ENCODE peak calls at places on chromosomes 2 and 18, in ten cellular contexts. L is SJSA1, H is MG63, D is fibroblast of villous mesenchyme, M is NCI-H748 treated with DMSO at 0.1 percent for 48 hours, S is NCI-H2171, N is body of pancreas, Z is HuH-7.5, Q is amygdala, A is stromal cell of bone marrow. R is an unnamed sample.

GRCh38 chr2:26982102-26982742 is 11.8 kb downstream of the MAPRE3 start:
- DNase-seq in N (peak), D (no peak), Z (peak), Q (no peak), S (peak), M (peak), L (no peak), H (peak), A (no peak), R (peak)

GRCh38 chr2:46131-46470 is 204 bp downstream of the FAM110C start:
- DNase-seq in A (no peak), S (no peak), Z (no peak), M (no peak), N (no peak), D (no peak), H (no peak), Q (no peak), L (no peak), R (no peak)

GRCh38 chr2:234597576-234597861 is 100.6 kb upstream of the ARL4C start:
- DNase-seq in L (no peak), Z (no peak), H (no peak), D (no peak), N (no peak), M (no peak), S (no peak), Q (no peak), A (no peak), R (no peak)

GRCh38 chr2:212208467-212208866 is 330.1 kb downstream of the ERBB4 start:
- DNase-seq in L (no peak), Z (no peak), D (no peak), M (no peak), H (no peak), A (no peak), N (no peak), Q (no peak), S (no peak), R (no peak)

GRCh38 chr2:18309627-18310026 is 250.8 kb downstream of the RDH14 start:
- DNase-seq in N (no peak), H (no peak), D (no peak), A (no peak), S (no peak), L (no peak), Q (no peak), M (no peak), Z (no peak), R (no peak)

GRCh38 chr2:48978131-48978530 is 176.2 kb downstream of the FSHR start:
- DNase-seq in M (no peak), Q (no peak), Z (no peak), A (no peak), H (no peak), L (no peak), N (no peak), S (no peak), D (no peak), R (no peak)

GRCh38 chr2:166625670-166626069 is 131.6 kb upstream of the SCN7A start:
- DNase-seq in M (no peak), Z (no peak), N (no peak), Q (no peak), A (no peak), H (no peak), L (no peak), S (no peak), D (no peak), R (no peak)

GRCh38 chr2:80078290-80079036 is 226.1 kb downstream of the LRRTM1 start:
- DNase-seq in H (no peak), N (no peak), L (no peak), D (no peak), Q (no peak), M (no peak), A (no peak), Z (no peak), S (no peak), R (no peak)

GRCh38 chr2:230330206-230330605 is 3.2 kb downstream of the SP140L start:
- DNase-seq in A (no peak), H (no peak), Q (no peak), Z (no peak), M (no peak), N (no peak), L (no peak), D (no peak), S (no peak), R (no peak)

GRCh38 chr2:11389551-11390528 is 45.4 kb upstream of the ROCK2 start:
- DNase-seq in N (peak), Z (no peak), D (peak), S (no peak), M (no peak), Q (no peak), L (peak), A (no peak), H (peak), R (no peak)

GRCh38 chr2:38528008-38528442 is 74.7 kb downstream of the HNRNPLL start:
- DNase-seq in H (peak), A (peak), Q (no peak), N (no peak), L (peak), D (peak), Z (peak), S (peak), M (peak), R (peak)

GRCh38 chr2:164757934-164758695 is 83.5 kb downstream of the COBLL1 start:
- DNase-seq in Q (no peak), M (no peak), N (peak), L (no peak), Z (no peak), D (peak), A (peak), H (no peak), S (no peak), R (no peak)

GRCh38 chr2:44705356-44705755 is 236.1 kb upstream of the SIX3 start:
- DNase-seq in H (no peak), D (no peak), Z (no peak), S (no peak), Q (no peak), A (no peak), M (no peak), L (no peak), N (no peak), R (no peak)

GRCh38 chr2:198775737-198776136 is 682.0 kb downstream of the SATB2 start:
- DNase-seq in H (no peak), L (no peak), M (no peak), S (no peak), Z (no peak), Q (no peak), D (no peak), N (no peak), A (no peak), R (no peak)

GRCh38 chr2:134201559-134201958 is 52.3 kb upstream of the MGAT5 start:
- DNase-seq in Z (no peak), N (peak), D (no peak), A (no peak), H (no peak), S (no peak), Q (no peak), M (no peak), L (no peak), R (peak)

GRCh38 chr2:159146930-159147666 is 139.4 kb downstream of the WDSUB1 start:
- DNase-seq in D (no peak), N (peak), S (peak), M (no peak), A (no peak), Q (no peak), H (no peak), L (no peak), Z (no peak), R (peak)

GRCh38 chr2:4674007-4674406 is 970.6 kb downstream of the DCDC2C start:
- DNase-seq in D (no peak), S (peak), N (no peak), L (no peak), Z (no peak), M (no peak), H (no peak), Q (no peak), A (no peak), R (no peak)

GRCh38 chr2:133780099-133780996 is 212.1 kb upstream of the NCKAP5 start:
- DNase-seq in S (peak), A (peak), M (peak), D (peak), Q (no peak), N (peak), Z (peak), L (peak), H (peak), R (peak)

GRCh38 chr2:9240745-9241144 is 34.1 kb downstream of the ASAP2 start:
- DNase-seq in S (no peak), H (no peak), Z (no peak), A (no peak), D (peak), L (no peak), Q (no peak), M (no peak), N (no peak), R (no peak)

GRCh38 chr18:7170292-7170691 is 52.7 kb upstream of the LAMA1 start:
- DNase-seq in Q (no peak), D (no peak), M (no peak), N (no peak), Z (no peak), S (no peak), A (no peak), L (no peak), H (no peak), R (no peak)

GRCh38 chr2:3631161-3631850 is 26.7 kb upstream of the ALLC start:
- DNase-seq in N (no peak), D (no peak), Q (no peak), A (no peak), Z (no peak), H (no peak), S (no peak), L (peak), M (no peak), R (no peak)

GRCh38 chr2:201821080-201821479 is 14.7 kb downstream of the CDK15 start:
- DNase-seq in S (peak), D (no peak), H (no peak), L (no peak), Z (no peak), N (no peak), Q (no peak), A (no peak), M (no peak), R (no peak)

GRCh38 chr2:44742054-44742453 is 199.4 kb upstream of the SIX3 start:
- DNase-seq in S (no peak), A (no peak), L (no peak), Z (no peak), D (no peak), N (no peak), Q (no peak), M (no peak), H (no peak), R (no peak)

GRCh38 chr2:211516537-211516936 is 960.1 kb downstream of the CPS1 start:
- DNase-seq in N (no peak), Z (no peak), M (no peak), L (no peak), H (no peak), S (no peak), D (no peak), A (no peak), Q (no peak), R (no peak)

GRCh38 chr2:49687873-49688272 is 533.6 kb upstream of the FSHR start:
- DNase-seq in L (no peak), D (no peak), N (no peak), A (no peak), Z (no peak), H (no peak), S (peak), M (no peak), Q (no peak), R (no peak)

GRCh38 chr2:19870792-19871191 is 31.0 kb downstream of the TTC32 start:
- DNase-seq in Q (no peak), D (no peak), H (no peak), A (no peak), L (no peak), N (no peak), S (no peak), M (no peak), Z (no peak), R (no peak)

GRCh38 chr2:73716518-73717250 is 20.5 kb downstream of the TPRKB start:
- DNase-seq in Z (no peak), H (peak), M (no peak), S (no peak), N (peak), L (no peak), D (peak), Q (no peak), A (peak), R (no peak)

GRCh38 chr2:74041182-74041581 is 56.5 kb downstream of the TET3 start:
- DNase-seq in H (no peak), L (no peak), N (no peak), M (no peak), A (no peak), D (no peak), Z (no peak), S (no peak), Q (no peak), R (no peak)

GRCh38 chr2:8584174-8585066 is 97.4 kb upstream of the ID2 start:
- DNase-seq in Z (no peak), D (no peak), A (no peak), L (no peak), H (no peak), Q (no peak), N (no peak), S (no peak), M (no peak), R (no peak)

GRCh38 chr2:12348216-12348615 is 368.5 kb upstream of the TRIB2 start:
- DNase-seq in Z (no peak), L (no peak), D (no peak), M (no peak), Q (no peak), A (no peak), N (no peak), S (no peak), H (no peak), R (no peak)

GRCh38 chr2:45009303-45009927 is at the start of gene SIX2:
- DNase-seq in H (peak), S (peak), Q (no peak), A (peak), D (peak), Z (peak), M (peak), L (peak), N (peak), R (peak)

GRCh38 chr18:73220639-73221038 is 352.9 kb upstream of the NETO1 start:
- DNase-seq in Q (no peak), H (no peak), S (no peak), M (no peak), D (no peak), L (no peak), Z (no peak), A (no peak), N (no peak), R (no peak)

GRCh38 chr2:153299809-153300208 is 178.8 kb downstream of the RPRM start:
- DNase-seq in N (no peak), L (no peak), A (no peak), H (no peak), D (no peak), S (peak), Z (no peak), M (no peak), Q (no peak), R (no peak)

GRCh38 chr18:72720116-72720515 is 147.7 kb downstream of the NETO1 start:
- DNase-seq in S (no peak), N (no peak), M (no peak), A (no peak), D (no peak), Z (no peak), H (no peak), Q (no peak), L (no peak), R (no peak)

GRCh38 chr2:159010340-159010739 is 41.9 kb downstream of the TANC1 start:
- DNase-seq in S (no peak), Z (no peak), D (peak), M (no peak), N (no peak), H (peak), Q (no peak), L (peak), A (peak), R (no peak)

GRCh38 chr2:226758886-226759660 is 40.5 kb downstream of the IRS1 start:
- DNase-seq in D (peak), Z (no peak), S (no peak), Q (no peak), A (peak), N (no peak), L (no peak), M (no peak), H (peak), R (no peak)

GRCh38 chr18:9506046-9506792 is 30.9 kb downstream of the RALBP1 start:
- DNase-seq in Z (no peak), A (no peak), L (no peak), S (peak), D (no peak), H (peak), Q (no peak), M (no peak), N (peak), R (no peak)